ENCODE peak calls at places on chromosome 19, in seven cellular contexts. H is NCI-H2081; V is H54; O is EL; N is IMR-90; A is NCI-H1694 treated with DMSO at 0.1 percent for 48 hours; B is CD4-positive, alpha-beta memory T cell. T is an unnamed sample.

GRCh38 chr19:21256722-21257121 is 72.5 kb downstream of the ZNF708 start:
- DNase-seq in H (no peak), V (no peak), O (peak), N (peak), A (no peak), B (no peak), T (no peak)

GRCh38 chr19:17324357-17325114 is 10.1 kb downstream of the ANO8 start:
- DNase-seq in H (no peak), V (no peak), O (no peak), N (no peak), A (no peak), B (no peak), T (no peak)

GRCh38 chr19:10270616-10271394 is at the start of gene ICAM1:
- DNase-seq in H (no peak), V (no peak), O (peak), N (peak), A (no peak), B (peak), T (peak)

GRCh38 chr19:8722032-8722431 is 598 bp downstream of the OR2Z1 start:
- DNase-seq in H (no peak), V (no peak), O (no peak), N (no peak), A (no peak), B (no peak), T (no peak)

GRCh38 chr19:35266904-35267817 is 1.6 kb upstream of the USF2 start:
- DNase-seq in H (no peak), V (no peak), O (peak), N (peak), A (no peak), B (peak), T (peak)

GRCh38 chr19:44499559-44499958 is 763 bp downstream of the ZNF180 start:
- DNase-seq in H (no peak), V (no peak), O (peak), N (no peak), A (no peak), B (no peak), T (no peak)

GRCh38 chr19:55609326-55609725 is 3.9 kb downstream of the ZNF865 start:
- DNase-seq in H (no peak), V (no peak), O (no peak), N (no peak), A (no peak), B (no peak), T (no peak)

GRCh38 chr19:13092608-13093260 is 9.9 kb downstream of the LYL1 start:
- DNase-seq in H (no peak), V (no peak), O (no peak), N (peak), A (no peak), B (no peak), T (no peak)

GRCh38 chr19:45140533-45140932 is 20.2 kb downstream of the NKPD1 start:
- DNase-seq in H (no peak), V (no peak), O (no peak), N (no peak), A (no peak), B (no peak), T (no peak)

T was measured in mesenchymal stem cell.